ENCODE peak calls at places on chromosome 14, in seven cellular contexts. One of them, this sample, is unnamed.
A peak's percentile ranks its signal among the peaks of the same experiment; 100 is the strongest.

GRCh38 chr14:38143651-38144505 is 63.8 kb upstream of the SSTR1 start:
- DNase-seq in left cardiac atrium: no peak
- DNase-seq in CD8-positive, alpha-beta memory T cell: no peak
- DNase-seq in tibial nerve: no peak
- DNase-seq in psoas muscle: no peak
- DNase-seq in AG20443: peak; percentile 57
- DNase-seq in NCI-H2029: no peak
- DNase-seq in this sample: peak; percentile 70

GRCh38 chr14:56474419-56475022 is 105.1 kb upstream of the TMEM260 start:
- DNase-seq in left cardiac atrium: no peak
- DNase-seq in CD8-positive, alpha-beta memory T cell: no peak
- DNase-seq in tibial nerve: no peak
- DNase-seq in psoas muscle: no peak
- DNase-seq in AG20443: peak; percentile 45
- DNase-seq in NCI-H2029: peak; percentile 62
- DNase-seq in this sample: no peak

GRCh38 chr14:94685166-94685581 is 73.0 kb downstream of the SERPINA3 start:
- DNase-seq in left cardiac atrium: no peak
- DNase-seq in CD8-positive, alpha-beta memory T cell: no peak
- DNase-seq in tibial nerve: no peak
- DNase-seq in psoas muscle: no peak
- DNase-seq in AG20443: no peak
- DNase-seq in NCI-H2029: no peak
- DNase-seq in this sample: no peak

GRCh38 chr14:50602035-50602434 is 42.1 kb downstream of the ATL1 start:
- DNase-seq in left cardiac atrium: no peak
- DNase-seq in CD8-positive, alpha-beta memory T cell: no peak
- DNase-seq in tibial nerve: no peak
- DNase-seq in psoas muscle: no peak
- DNase-seq in AG20443: no peak
- DNase-seq in NCI-H2029: no peak
- DNase-seq in this sample: no peak

GRCh38 chr14:67940894-67941455 is 121.4 kb downstream of the RAD51B start:
- DNase-seq in left cardiac atrium: no peak
- DNase-seq in CD8-positive, alpha-beta memory T cell: no peak
- DNase-seq in tibial nerve: no peak
- DNase-seq in psoas muscle: no peak
- DNase-seq in AG20443: peak; percentile 39
- DNase-seq in NCI-H2029: no peak
- DNase-seq in this sample: peak; percentile 86

GRCh38 chr14:24613241-24613640 is 3.8 kb upstream of the GZMH start:
- DNase-seq in left cardiac atrium: no peak
- DNase-seq in CD8-positive, alpha-beta memory T cell: no peak
- DNase-seq in tibial nerve: no peak
- DNase-seq in psoas muscle: no peak
- DNase-seq in AG20443: no peak
- DNase-seq in NCI-H2029: no peak
- DNase-seq in this sample: no peak

GRCh38 chr14:94936411-94936892 is 166.5 kb upstream of the GSC start:
- DNase-seq in left cardiac atrium: peak; percentile 78
- DNase-seq in CD8-positive, alpha-beta memory T cell: no peak
- DNase-seq in tibial nerve: peak; percentile 35
- DNase-seq in psoas muscle: peak; percentile 80
- DNase-seq in AG20443: peak; percentile 85
- DNase-seq in NCI-H2029: peak; percentile 63
- DNase-seq in this sample: peak; percentile 7

GRCh38 chr14:80784824-80785223 is 156.7 kb downstream of the CEP128 start:
- DNase-seq in left cardiac atrium: no peak
- DNase-seq in CD8-positive, alpha-beta memory T cell: no peak
- DNase-seq in tibial nerve: no peak
- DNase-seq in psoas muscle: no peak
- DNase-seq in AG20443: no peak
- DNase-seq in NCI-H2029: no peak
- DNase-seq in this sample: no peak

GRCh38 chr14:91402278-91403068 is 15.1 kb downstream of the CCDC88C start:
- DNase-seq in left cardiac atrium: peak; percentile 43
- DNase-seq in CD8-positive, alpha-beta memory T cell: peak; percentile 32
- DNase-seq in tibial nerve: no peak
- DNase-seq in psoas muscle: no peak
- DNase-seq in AG20443: no peak
- DNase-seq in NCI-H2029: no peak
- DNase-seq in this sample: no peak

GRCh38 chr14:57212919-57213318 is 55.8 kb downstream of the EXOC5 start:
- DNase-seq in left cardiac atrium: no peak
- DNase-seq in CD8-positive, alpha-beta memory T cell: no peak
- DNase-seq in tibial nerve: no peak
- DNase-seq in psoas muscle: no peak
- DNase-seq in AG20443: no peak
- DNase-seq in NCI-H2029: no peak
- DNase-seq in this sample: no peak

GRCh38 chr14:105474478-105475268 is at the start of gene CRIP2:
- DNase-seq in left cardiac atrium: peak; percentile 72
- DNase-seq in CD8-positive, alpha-beta memory T cell: peak; percentile 72
- DNase-seq in tibial nerve: no peak
- DNase-seq in psoas muscle: peak; percentile 52
- DNase-seq in AG20443: peak; percentile 92
- DNase-seq in NCI-H2029: no peak
- DNase-seq in this sample: no peak

GRCh38 chr14:21136024-21136423 is 19.8 kb downstream of the OR5AU1 start:
- DNase-seq in left cardiac atrium: no peak
- DNase-seq in CD8-positive, alpha-beta memory T cell: no peak
- DNase-seq in tibial nerve: no peak
- DNase-seq in psoas muscle: no peak
- DNase-seq in AG20443: peak; percentile 38
- DNase-seq in NCI-H2029: no peak
- DNase-seq in this sample: peak; percentile 1

GRCh38 chr14:100199240-100199860 is 39.6 kb upstream of the YY1 start:
- DNase-seq in left cardiac atrium: no peak
- DNase-seq in CD8-positive, alpha-beta memory T cell: no peak
- DNase-seq in tibial nerve: no peak
- DNase-seq in psoas muscle: no peak
- DNase-seq in AG20443: no peak
- DNase-seq in NCI-H2029: no peak
- DNase-seq in this sample: no peak

GRCh38 chr14:71333705-71334104 is 426.4 kb downstream of the PCNX1 start:
- DNase-seq in left cardiac atrium: no peak
- DNase-seq in CD8-positive, alpha-beta memory T cell: no peak
- DNase-seq in tibial nerve: no peak
- DNase-seq in psoas muscle: no peak
- DNase-seq in AG20443: no peak
- DNase-seq in NCI-H2029: no peak
- DNase-seq in this sample: no peak

GRCh38 chr14:59777006-59777579 is 93.5 kb downstream of the RTN1 start:
- DNase-seq in left cardiac atrium: no peak
- DNase-seq in CD8-positive, alpha-beta memory T cell: no peak
- DNase-seq in tibial nerve: no peak
- DNase-seq in psoas muscle: no peak
- DNase-seq in AG20443: no peak
- DNase-seq in NCI-H2029: no peak
- DNase-seq in this sample: no peak

GRCh38 chr14:105381446-105382342 is 16.6 kb upstream of the TEX22 start:
- DNase-seq in left cardiac atrium: no peak
- DNase-seq in CD8-positive, alpha-beta memory T cell: peak; percentile 35
- DNase-seq in tibial nerve: no peak
- DNase-seq in psoas muscle: no peak
- DNase-seq in AG20443: no peak
- DNase-seq in NCI-H2029: no peak
- DNase-seq in this sample: no peak

GRCh38 chr14:52325632-52326031 is 11.5 kb downstream of the PTGER2 start:
- DNase-seq in left cardiac atrium: no peak
- DNase-seq in CD8-positive, alpha-beta memory T cell: no peak
- DNase-seq in tibial nerve: no peak
- DNase-seq in psoas muscle: no peak
- DNase-seq in AG20443: no peak
- DNase-seq in NCI-H2029: no peak
- DNase-seq in this sample: no peak

GRCh38 chr14:59826150-59826549 is 44.4 kb downstream of the RTN1 start:
- DNase-seq in left cardiac atrium: no peak
- DNase-seq in CD8-positive, alpha-beta memory T cell: no peak
- DNase-seq in tibial nerve: no peak
- DNase-seq in psoas muscle: no peak
- DNase-seq in AG20443: no peak
- DNase-seq in NCI-H2029: no peak
- DNase-seq in this sample: no peak

GRCh38 chr14:100606687-100607610 is 19.7 kb upstream of the BEGAIN start:
- DNase-seq in left cardiac atrium: no peak
- DNase-seq in CD8-positive, alpha-beta memory T cell: no peak
- DNase-seq in tibial nerve: no peak
- DNase-seq in psoas muscle: no peak
- DNase-seq in AG20443: no peak
- DNase-seq in NCI-H2029: no peak
- DNase-seq in this sample: no peak

GRCh38 chr14:106378191-106378590 is 851.8 kb downstream of the TMEM121 start:
- DNase-seq in left cardiac atrium: no peak
- DNase-seq in CD8-positive, alpha-beta memory T cell: no peak
- DNase-seq in tibial nerve: no peak
- DNase-seq in psoas muscle: no peak
- DNase-seq in AG20443: no peak
- DNase-seq in NCI-H2029: no peak
- DNase-seq in this sample: no peak

GRCh38 chr14:23569443-23570151 is 2.0 kb upstream of the AP1G2 start:
- DNase-seq in left cardiac atrium: no peak
- DNase-seq in CD8-positive, alpha-beta memory T cell: no peak
- DNase-seq in tibial nerve: no peak
- DNase-seq in psoas muscle: no peak
- DNase-seq in AG20443: no peak
- DNase-seq in NCI-H2029: no peak
- DNase-seq in this sample: no peak